ENCODE peak calls at places on chromosomes 13 and 19, in seven cellular contexts. One of them, this sample, is unnamed.

GRCh38 chr13:91946498-91947070 is 548.2 kb downstream of the GPC5 start:
- DNase-seq in pancreas: no peak
- DNase-seq in AG09309: no peak
- DNase-seq in heart right ventricle: no peak
- DNase-seq in IMR-90: peak; percentile 12
- DNase-seq in BJ: no peak
- DNase-seq in fibroblast of pulmonary artery: peak; percentile 33
- DNase-seq in this sample: no peak

GRCh38 chr13:40786568-40786996 is 2.8 kb upstream of the SLC25A15 start:
- DNase-seq in pancreas: no peak
- DNase-seq in AG09309: no peak
- DNase-seq in heart right ventricle: no peak
- DNase-seq in IMR-90: peak; percentile 61
- DNase-seq in BJ: no peak
- DNase-seq in fibroblast of pulmonary artery: peak; percentile 22
- DNase-seq in this sample: no peak

GRCh38 chr19:11296264-11296663 is 304 bp downstream of the TSPAN16 start:
- DNase-seq in pancreas: no peak
- DNase-seq in AG09309: no peak
- DNase-seq in heart right ventricle: peak; percentile 30
- DNase-seq in IMR-90: no peak
- DNase-seq in BJ: no peak
- DNase-seq in fibroblast of pulmonary artery: peak; percentile 67
- DNase-seq in this sample: no peak

GRCh38 chr13:80716610-80717081 is 375.7 kb upstream of the SPRY2 start:
- DNase-seq in pancreas: no peak
- DNase-seq in AG09309: no peak
- DNase-seq in heart right ventricle: peak; percentile 30
- DNase-seq in IMR-90: no peak
- DNase-seq in BJ: no peak
- DNase-seq in fibroblast of pulmonary artery: peak; percentile 78
- DNase-seq in this sample: no peak

GRCh38 chr13:78602561-78603239 is 652 bp downstream of the POU4F1 start:
- DNase-seq in pancreas: peak; percentile 72
- DNase-seq in AG09309: no peak
- DNase-seq in heart right ventricle: no peak
- DNase-seq in IMR-90: no peak
- DNase-seq in BJ: no peak
- DNase-seq in fibroblast of pulmonary artery: no peak
- DNase-seq in this sample: no peak

GRCh38 chr19:31436121-31436776 is 87.0 kb upstream of the TSHZ3 start:
- DNase-seq in pancreas: no peak
- DNase-seq in AG09309: no peak
- DNase-seq in heart right ventricle: no peak
- DNase-seq in IMR-90: peak; percentile 24
- DNase-seq in BJ: no peak
- DNase-seq in fibroblast of pulmonary artery: no peak
- DNase-seq in this sample: no peak

GRCh38 chr13:98509271-98510155 is 67.4 kb downstream of the STK24 start:
- DNase-seq in pancreas: no peak
- DNase-seq in AG09309: peak; percentile 78
- DNase-seq in heart right ventricle: peak; percentile 44
- DNase-seq in IMR-90: peak; percentile 92
- DNase-seq in BJ: peak; percentile 78
- DNase-seq in fibroblast of pulmonary artery: peak; percentile 85
- DNase-seq in this sample: peak; percentile 75

GRCh38 chr19:35144600-35145436 is 1.8 kb downstream of the FXYD7 start:
- DNase-seq in pancreas: no peak
- DNase-seq in AG09309: no peak
- DNase-seq in heart right ventricle: no peak
- DNase-seq in IMR-90: no peak
- DNase-seq in BJ: no peak
- DNase-seq in fibroblast of pulmonary artery: no peak
- DNase-seq in this sample: no peak

GRCh38 chr19:1260749-1261511 is 8.2 kb upstream of the CIRBP start:
- DNase-seq in pancreas: peak; percentile 99
- DNase-seq in AG09309: peak; percentile 80
- DNase-seq in heart right ventricle: peak; percentile 96
- DNase-seq in IMR-90: peak; percentile 96
- DNase-seq in BJ: no peak
- DNase-seq in fibroblast of pulmonary artery: peak; percentile 97
- DNase-seq in this sample: peak; percentile 87

GRCh38 chr19:1262687-1263123 is 6.4 kb upstream of the CIRBP start:
- DNase-seq in pancreas: no peak
- DNase-seq in AG09309: no peak
- DNase-seq in heart right ventricle: peak; percentile 15
- DNase-seq in IMR-90: no peak
- DNase-seq in BJ: no peak
- DNase-seq in fibroblast of pulmonary artery: no peak
- DNase-seq in this sample: no peak

GRCh38 chr19:1261863-1262686 is 7.1 kb upstream of the CIRBP start:
- DNase-seq in pancreas: peak; percentile 99
- DNase-seq in AG09309: no peak
- DNase-seq in heart right ventricle: peak; percentile 64
- DNase-seq in IMR-90: peak; percentile 43
- DNase-seq in BJ: no peak
- DNase-seq in fibroblast of pulmonary artery: no peak
- DNase-seq in this sample: no peak

GRCh38 chr19:1259873-1260748 is 9.0 kb upstream of the CIRBP start:
- DNase-seq in pancreas: no peak
- DNase-seq in AG09309: no peak
- DNase-seq in heart right ventricle: no peak
- DNase-seq in IMR-90: no peak
- DNase-seq in BJ: no peak
- DNase-seq in fibroblast of pulmonary artery: no peak
- DNase-seq in this sample: no peak

GRCh38 chr19:1261512-1261862 is 7.6 kb upstream of the CIRBP start:
- DNase-seq in pancreas: no peak
- DNase-seq in AG09309: no peak
- DNase-seq in heart right ventricle: peak; percentile 38
- DNase-seq in IMR-90: no peak
- DNase-seq in BJ: no peak
- DNase-seq in fibroblast of pulmonary artery: no peak
- DNase-seq in this sample: no peak
- H3K4me3 ChIP-seq in pancreas: peak overlapping the region; percentile 43
- H3K4me3 ChIP-seq in AG09309: peak overlapping the region; percentile 81
- H3K4me3 ChIP-seq in heart right ventricle: peak overlapping the region; percentile 80
- H3K4me3 ChIP-seq in IMR-90: peak overlapping the region; percentile 51
- H3K4me3 ChIP-seq in BJ: peak overlapping the region; percentile 64
- H3K4me3 ChIP-seq in fibroblast of pulmonary artery: peak overlapping the region; percentile 60
- H3K4me3 ChIP-seq in this sample: peak overlapping the region; percentile 70

GRCh38 chr19:49423985-49424303 is 703 bp upstream of the PTH2 start:
- DNase-seq in pancreas: no peak
- DNase-seq in AG09309: no peak
- DNase-seq in heart right ventricle: no peak
- DNase-seq in IMR-90: no peak
- DNase-seq in BJ: no peak
- DNase-seq in fibroblast of pulmonary artery: no peak
- DNase-seq in this sample: no peak

GRCh38 chr19:49423278-49423984 is at the start of gene PTH2:
- DNase-seq in pancreas: no peak
- DNase-seq in AG09309: no peak
- DNase-seq in heart right ventricle: no peak
- DNase-seq in IMR-90: no peak
- DNase-seq in BJ: no peak
- DNase-seq in fibroblast of pulmonary artery: no peak
- DNase-seq in this sample: no peak

GRCh38 chr19:49421878-49422202 is 1.4 kb downstream of the PTH2 start:
- DNase-seq in pancreas: no peak
- DNase-seq in AG09309: no peak
- DNase-seq in heart right ventricle: no peak
- DNase-seq in IMR-90: no peak
- DNase-seq in BJ: no peak
- DNase-seq in fibroblast of pulmonary artery: no peak
- DNase-seq in this sample: no peak

GRCh38 chr19:49421039-49421877 is 2.0 kb downstream of the PTH2 start:
- DNase-seq in pancreas: peak; percentile 81
- DNase-seq in AG09309: no peak
- DNase-seq in heart right ventricle: peak; percentile 73
- DNase-seq in IMR-90: peak; percentile 17
- DNase-seq in BJ: no peak
- DNase-seq in fibroblast of pulmonary artery: peak; percentile 72
- DNase-seq in this sample: no peak

DNA sequence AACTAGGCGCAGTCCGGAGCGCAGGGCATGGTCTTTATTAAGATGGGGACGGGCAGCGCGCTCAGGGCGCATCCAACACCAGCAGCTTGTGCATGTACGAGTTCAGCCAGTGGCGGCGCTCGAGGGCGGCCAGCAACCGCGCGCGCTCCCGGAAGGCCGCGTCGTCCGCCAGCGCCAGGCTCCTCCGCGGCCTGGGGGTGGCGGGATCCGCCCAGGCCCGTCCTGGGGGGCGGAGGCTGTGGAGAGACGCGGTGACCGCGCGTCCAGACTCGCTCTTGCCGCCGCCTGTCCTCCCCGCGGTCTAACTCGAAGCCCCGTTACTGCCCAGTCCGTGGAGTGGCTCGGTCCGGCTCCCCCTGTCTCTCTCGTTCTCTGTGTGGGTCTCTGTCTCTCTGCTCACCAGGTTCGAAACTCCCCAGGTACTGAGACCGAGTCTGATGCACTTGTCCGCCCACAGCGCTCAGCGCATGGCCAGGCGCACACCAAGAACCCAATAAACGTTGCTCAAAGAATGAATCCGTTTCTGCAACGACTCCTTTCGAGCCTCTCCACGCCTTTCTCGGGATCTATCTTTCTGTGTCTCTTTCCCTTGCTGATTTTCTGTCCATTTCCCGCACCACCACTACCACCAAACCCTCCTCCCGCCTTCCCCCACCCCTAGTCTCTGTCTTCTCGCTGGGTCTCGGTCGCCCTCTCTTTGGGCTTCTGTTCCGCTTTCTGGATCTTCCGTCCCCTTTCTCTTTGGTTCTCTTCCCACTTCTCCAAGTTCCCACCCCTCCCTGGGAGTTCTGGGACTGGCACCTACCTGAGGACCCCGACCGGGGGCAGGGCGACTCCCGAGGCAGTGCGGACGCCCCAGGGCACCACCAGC is 599 bp downstream of the PTH2 start:
- DNase-seq in pancreas: no peak
- DNase-seq in AG09309: no peak
- DNase-seq in heart right ventricle: no peak
- DNase-seq in IMR-90: peak; percentile 17
- DNase-seq in BJ: no peak
- DNase-seq in fibroblast of pulmonary artery: peak; percentile 26
- DNase-seq in this sample: no peak
- TF ChIP-seq CTCF in pancreas: peak; percentile 18
- TF ChIP-seq CTCF in AG09309: peak; percentile 22
- TF ChIP-seq CTCF in heart right ventricle: peak; percentile 28
- TF ChIP-seq CTCF in IMR-90: peak; percentile 35
- TF ChIP-seq CTCF in BJ: peak; percentile 36
- TF ChIP-seq CTCF in fibroblast of pulmonary artery: peak; percentile 3
- TF ChIP-seq CTCF in this sample: peak; percentile 20

GRCh38 chr19:840519-841206 is at the start of gene PRTN3:
- DNase-seq in pancreas: no peak
- DNase-seq in AG09309: no peak
- DNase-seq in heart right ventricle: no peak
- DNase-seq in IMR-90: no peak
- DNase-seq in BJ: no peak
- DNase-seq in fibroblast of pulmonary artery: no peak
- DNase-seq in this sample: no peak

GRCh38 chr19:843180-843835 is 2.5 kb downstream of the PRTN3 start:
- DNase-seq in pancreas: no peak
- DNase-seq in AG09309: no peak
- DNase-seq in heart right ventricle: no peak
- DNase-seq in IMR-90: no peak
- DNase-seq in BJ: no peak
- DNase-seq in fibroblast of pulmonary artery: no peak
- DNase-seq in this sample: no peak

GRCh38 chr19:843836-844299 is 3.1 kb downstream of the PRTN3 start:
- DNase-seq in pancreas: no peak
- DNase-seq in AG09309: no peak
- DNase-seq in heart right ventricle: no peak
- DNase-seq in IMR-90: no peak
- DNase-seq in BJ: no peak
- DNase-seq in fibroblast of pulmonary artery: no peak
- DNase-seq in this sample: no peak

GRCh38 chr19:845707-846481 is 5.1 kb downstream of the PRTN3 start:
- DNase-seq in pancreas: peak; percentile 63
- DNase-seq in AG09309: no peak
- DNase-seq in heart right ventricle: no peak
- DNase-seq in IMR-90: no peak
- DNase-seq in BJ: no peak
- DNase-seq in fibroblast of pulmonary artery: no peak
- DNase-seq in this sample: no peak

DNA sequence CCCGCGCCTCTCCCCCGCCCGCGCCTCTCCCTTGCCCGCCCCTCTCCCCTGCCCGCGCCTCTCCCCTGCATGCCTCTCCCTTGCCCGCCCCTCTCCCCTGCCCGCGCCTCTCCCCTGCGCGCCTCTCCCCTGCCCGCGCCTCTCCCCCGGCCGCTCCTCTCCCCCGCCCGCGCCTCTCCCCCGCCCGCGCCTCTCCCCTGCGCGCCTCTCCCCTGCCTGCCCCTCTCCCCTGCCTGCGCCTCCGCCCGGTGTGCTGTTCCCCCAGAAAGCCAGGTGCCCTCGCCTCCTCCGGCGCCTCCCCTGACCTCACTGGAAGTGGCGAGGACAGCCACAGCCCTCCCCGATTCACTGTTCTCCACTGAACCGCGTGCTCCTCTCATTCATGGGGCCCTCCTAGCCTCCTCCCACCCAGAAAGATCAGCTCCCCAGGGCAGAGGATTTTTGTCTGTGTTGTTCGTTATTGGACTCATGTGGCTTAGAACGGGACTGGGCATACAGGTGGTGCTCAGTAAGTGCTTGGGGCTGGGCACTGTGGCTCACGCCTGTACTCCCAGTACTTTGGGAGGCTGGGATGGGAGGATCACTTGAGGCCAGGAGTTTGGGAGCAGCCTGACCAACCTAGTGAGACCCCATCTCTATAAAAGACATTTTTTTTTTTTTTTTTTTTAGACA is 3.6 kb downstream of the PRTN3 start:
- DNase-seq in pancreas: no peak
- DNase-seq in AG09309: no peak
- DNase-seq in heart right ventricle: no peak
- DNase-seq in IMR-90: no peak
- DNase-seq in BJ: no peak
- DNase-seq in fibroblast of pulmonary artery: no peak
- DNase-seq in this sample: no peak
- H3K4me3 ChIP-seq in pancreas: no peak overlapping the region
- H3K4me3 ChIP-seq in AG09309: no peak overlapping the region
- H3K4me3 ChIP-seq in heart right ventricle: no peak overlapping the region
- H3K4me3 ChIP-seq in IMR-90: no peak overlapping the region
- H3K4me3 ChIP-seq in BJ: no peak overlapping the region
- H3K4me3 ChIP-seq in fibroblast of pulmonary artery: no peak overlapping the region
- H3K4me3 ChIP-seq in this sample: no peak overlapping the region

GRCh38 chr13:67077132-67077531 is 153.0 kb downstream of the PCDH9 start:
- DNase-seq in pancreas: no peak
- DNase-seq in AG09309: no peak
- DNase-seq in heart right ventricle: no peak
- DNase-seq in IMR-90: no peak
- DNase-seq in BJ: no peak
- DNase-seq in fibroblast of pulmonary artery: no peak
- DNase-seq in this sample: no peak

GRCh38 chr13:67076378-67076777 is 153.8 kb downstream of the PCDH9 start:
- DNase-seq in pancreas: no peak
- DNase-seq in AG09309: no peak
- DNase-seq in heart right ventricle: no peak
- DNase-seq in IMR-90: peak; percentile 38
- DNase-seq in BJ: peak; percentile 4
- DNase-seq in fibroblast of pulmonary artery: peak; percentile 17
- DNase-seq in this sample: no peak

GRCh38 chr13:67071918-67072598 is 158.1 kb downstream of the PCDH9 start:
- DNase-seq in pancreas: no peak
- DNase-seq in AG09309: no peak
- DNase-seq in heart right ventricle: no peak
- DNase-seq in IMR-90: no peak
- DNase-seq in BJ: no peak
- DNase-seq in fibroblast of pulmonary artery: no peak
- DNase-seq in this sample: no peak

GRCh38 chr13:67078062-67078461 is 152.1 kb downstream of the PCDH9 start:
- DNase-seq in pancreas: no peak
- DNase-seq in AG09309: no peak
- DNase-seq in heart right ventricle: no peak
- DNase-seq in IMR-90: no peak
- DNase-seq in BJ: no peak
- DNase-seq in fibroblast of pulmonary artery: no peak
- DNase-seq in this sample: no peak

DNA sequence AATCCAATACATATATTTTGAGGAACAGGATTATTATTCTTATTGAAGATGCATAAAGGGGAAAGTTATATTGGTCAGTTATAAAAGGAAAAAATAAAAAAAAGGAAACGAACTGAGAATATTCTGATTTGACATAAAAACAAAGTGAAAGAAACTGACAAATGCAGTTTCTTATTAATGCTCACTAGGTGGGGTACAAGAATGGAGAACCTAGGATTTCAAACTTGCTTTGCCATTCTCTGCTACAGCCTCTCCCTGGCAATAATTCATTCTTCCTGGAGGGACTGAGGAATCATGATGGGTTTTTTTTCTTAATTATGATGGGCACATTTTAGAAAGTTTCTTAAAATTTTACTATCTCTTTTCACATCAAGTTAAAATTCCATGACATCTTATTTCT is 154.9 kb downstream of the PCDH9 start:
- DNase-seq in pancreas: no peak
- DNase-seq in AG09309: no peak
- DNase-seq in heart right ventricle: no peak
- DNase-seq in IMR-90: peak; percentile 15
- DNase-seq in BJ: no peak
- DNase-seq in fibroblast of pulmonary artery: peak; percentile 62
- DNase-seq in this sample: peak; percentile 2
- TF ChIP-seq CTCF in pancreas: no peak
- TF ChIP-seq CTCF in AG09309: no peak
- TF ChIP-seq CTCF in heart right ventricle: no peak
- TF ChIP-seq CTCF in IMR-90: peak; percentile 20
- TF ChIP-seq CTCF in BJ: no peak
- TF ChIP-seq CTCF in fibroblast of pulmonary artery: peak; percentile 41
- TF ChIP-seq CTCF in this sample: peak; percentile 8